ENCODE peak calls at places on chromosomes 16 and 17, in nine cellular contexts. K, I, N, Q, F, Y, S, G and A are unnamed samples.

GRCh38 chr17:56231693-56232092 is 78.4 kb downstream of the ANKFN1 start:
- DNase-seq in K (no peak), I (no peak), N (no peak), Q (no peak), F (no peak), Y (no peak), S (no peak), G (no peak), A (no peak)

GRCh38 chr16:911604-912321 is 59.0 kb downstream of the LMF1 start:
- DNase-seq in K (no peak), I (no peak), N (no peak), Q (no peak), F (no peak), Y (no peak), S (no peak), G (no peak), A (no peak)

GRCh38 chr16:19432429-19432828 is 14.7 kb downstream of the TMC5 start:
- DNase-seq in K (no peak), I (no peak), N (no peak), Q (no peak), F (no peak), Y (peak; percentile 91), S (no peak), G (no peak), A (no peak)

GRCh38 chr17:11031787-11032186 is 193.9 kb upstream of the PIRT start:
- DNase-seq in K (peak; percentile 95), I (no peak), N (no peak), Q (no peak), F (no peak), Y (no peak), S (no peak), G (no peak), A (no peak)

GRCh38 chr17:62966426-62967110 is 533 bp downstream of the TANC2 start:
- DNase-seq in K (peak; percentile 89), I (no peak), N (no peak), Q (peak; percentile 64), F (peak; percentile 18), Y (peak; percentile 40), S (peak; percentile 16), G (no peak), A (no peak)

GRCh38 chr16:12236491-12237030 is 260.0 kb downstream of the SNX29 start:
- DNase-seq in K (no peak), I (no peak), N (no peak), Q (no peak), F (peak; percentile 20), Y (no peak), S (no peak), G (no peak), A (no peak)

GRCh38 chr17:73393962-73394361 is 82.2 kb upstream of the CDC42EP4 start:
- DNase-seq in K (peak; percentile 78), I (no peak), N (no peak), Q (no peak), F (peak; percentile 13), Y (peak; percentile 41), S (no peak), G (no peak), A (no peak)

GRCh38 chr17:82495844-82496528 is 23.5 kb upstream of the FOXK2 start:
- DNase-seq in K (peak; percentile 87), I (no peak), N (no peak), Q (no peak), F (no peak), Y (peak; percentile 92), S (peak; percentile 70), G (no peak), A (no peak)

GRCh38 chr16:30053376-30054015 is 12.1 kb upstream of the ALDOA start:
- DNase-seq in K (peak; percentile 61), I (no peak), N (peak; percentile 76), Q (no peak), F (peak; percentile 57), Y (peak; percentile 41), S (no peak), G (no peak), A (no peak)

GRCh38 chr16:71247478-71247877 is 17.0 kb upstream of the HYDIN start:
- DNase-seq in K (no peak), I (no peak), N (no peak), Q (no peak), F (no peak), Y (no peak), S (no peak), G (no peak), A (no peak)

GRCh38 chr17:2780931-2781454 is 15.2 kb upstream of the RAP1GAP2 start:
- DNase-seq in K (no peak), I (no peak), N (no peak), Q (no peak), F (no peak), Y (no peak), S (no peak), G (no peak), A (no peak)

GRCh38 chr17:79427621-79428539 is 183.0 kb downstream of the RBFOX3 start:
- DNase-seq in K (peak; percentile 43), I (no peak), N (no peak), Q (no peak), F (no peak), Y (no peak), S (no peak), G (no peak), A (no peak)

DNA sequence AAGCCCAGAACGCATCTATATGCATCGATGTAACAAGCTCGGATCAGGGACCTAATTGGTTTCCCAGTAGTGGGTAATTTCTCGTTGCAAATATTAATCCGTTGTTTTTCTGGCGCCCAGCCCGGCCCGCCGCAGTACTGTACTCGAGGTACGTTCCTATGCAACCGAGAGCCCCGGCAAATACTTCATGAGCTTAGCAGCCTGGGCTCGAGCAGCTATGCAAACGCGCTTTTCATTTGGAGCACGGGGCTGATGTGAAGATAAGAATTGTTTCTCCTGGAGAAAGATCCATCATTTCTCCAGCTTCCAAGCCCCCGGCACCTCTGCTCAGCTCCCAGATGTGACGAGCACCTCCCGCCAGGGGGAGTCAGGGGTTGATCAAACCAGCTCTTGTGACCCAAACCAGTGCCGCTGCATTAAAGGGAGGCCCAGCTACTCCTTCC is 229.8 kb downstream of the KATNIP start:
- DNase-seq in K (peak; percentile 92), I (no peak), N (peak; percentile 60), Q (peak; percentile 28), F (peak; percentile 46), Y (peak; percentile 29), S (no peak), G (peak; percentile 15), A (peak; percentile 98)
- TF ChIP-seq CTCF in K (peak; percentile 80), I (no peak), N (peak; percentile 74), Q (peak; percentile 9), F (peak; percentile 53), Y (peak; percentile 68), S (no peak), G (peak; percentile 69), A (peak; percentile 70)

GRCh38 chr17:68103148-68103547 is 67.6 kb downstream of the KPNA2 start:
- DNase-seq in K (no peak), I (no peak), N (peak; percentile 19), Q (no peak), F (no peak), Y (no peak), S (no peak), G (no peak), A (no peak)
- H3K4me3 ChIP-seq in K (peak overlapping the region; percentile 86), I (no peak overlapping the region), N (peak overlapping the region; percentile 86), Q (peak overlapping the region; percentile 82), F (peak overlapping the region; percentile 95), Y (no peak overlapping the region), S (peak overlapping the region; percentile 6), G (no peak overlapping the region), A (no peak overlapping the region)

GRCh38 chr16:10552281-10552680 is 28.1 kb downstream of the EMP2 start:
- DNase-seq in K (no peak), I (no peak), N (no peak), Q (no peak), F (no peak), Y (no peak), S (no peak), G (no peak), A (no peak)
- TF ChIP-seq CTCF in K (no peak), I (no peak), N (no peak), Q (no peak), F (no peak), Y (no peak), S (no peak), G (no peak), A (no peak)

GRCh38 chr16:2966803-2967184 is 2.4 kb upstream of the PAQR4 start:
- DNase-seq in K (peak; percentile 80), I (no peak), N (no peak), Q (peak; percentile 55), F (no peak), Y (no peak), S (no peak), G (no peak), A (no peak)

GRCh38 chr16:2968368-2968737 is 795 bp upstream of the PAQR4 start:
- DNase-seq in K (no peak), I (no peak), N (no peak), Q (no peak), F (no peak), Y (no peak), S (no peak), G (no peak), A (no peak)

GRCh38 chr16:2967721-2968161 is 1.4 kb upstream of the PAQR4 start:
- DNase-seq in K (no peak), I (no peak), N (no peak), Q (no peak), F (no peak), Y (no peak), S (no peak), G (no peak), A (no peak)

GRCh38 chr16:2966043-2966802 is 2.1 kb downstream of the KREMEN2 start:
- DNase-seq in K (peak; percentile 49), I (no peak), N (no peak), Q (no peak), F (no peak), Y (no peak), S (no peak), G (no peak), A (no peak)

GRCh38 chr16:2967211-2967631 is 1.9 kb upstream of the PAQR4 start:
- DNase-seq in K (no peak), I (no peak), N (no peak), Q (no peak), F (no peak), Y (no peak), S (no peak), G (no peak), A (no peak)
- H3K4me3 ChIP-seq in K (no peak overlapping the region), I (no peak overlapping the region), N (no peak overlapping the region), Q (peak overlapping the region; percentile 24), F (no peak overlapping the region), Y (no peak overlapping the region), S (no peak overlapping the region), G (no peak overlapping the region), A (no peak overlapping the region)

DNA sequence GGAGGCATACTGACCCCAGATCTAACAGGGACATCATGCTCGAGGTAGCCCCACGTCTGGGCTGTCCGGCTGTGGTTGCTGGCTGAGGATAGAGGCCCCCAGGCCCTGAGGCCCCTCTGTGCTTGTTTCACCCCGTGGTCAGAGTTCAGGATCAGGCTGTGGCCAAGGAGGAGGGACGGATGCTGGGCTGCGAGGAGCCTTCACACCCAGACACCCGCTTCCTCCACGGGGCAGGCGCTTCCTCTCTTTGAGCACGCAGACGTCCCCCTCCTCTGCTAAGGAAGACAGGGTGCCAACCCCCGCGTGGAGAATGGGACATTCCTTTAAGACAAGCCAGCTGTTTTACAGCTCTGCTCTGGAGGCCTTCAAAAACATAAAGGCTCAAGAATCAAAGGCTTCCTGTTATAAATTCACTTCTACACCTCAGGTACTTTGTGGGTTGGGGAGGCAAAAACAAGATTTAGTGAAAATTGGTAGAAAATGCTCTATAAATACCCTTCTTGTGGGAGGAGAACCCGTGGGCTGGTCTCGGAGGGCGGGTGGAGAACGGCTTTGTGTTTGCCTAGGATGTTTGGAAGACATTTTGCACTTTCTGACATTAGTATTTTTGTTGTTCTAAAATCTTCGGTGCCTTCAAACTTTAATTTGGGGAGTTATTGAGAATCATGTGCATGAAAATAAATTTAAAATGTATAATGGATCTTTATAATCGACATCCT is 60.8 kb upstream of the FOXF1 start:
- DNase-seq in K (no peak), I (no peak), N (no peak), Q (no peak), F (no peak), Y (no peak), S (no peak), G (no peak), A (no peak)
- TF ChIP-seq CTCF in K (no peak), I (no peak), N (no peak), Q (no peak), F (no peak), Y (no peak), S (no peak), G (no peak), A (no peak)